ENCODE peak calls at places on chromosomes 1 and 21, in six cellular contexts. One of them, this sample, is unnamed.

GRCh38 chr1:116855220-116855619 is 54.5 kb upstream of the PTGFRN start:
- DNase-seq in IMR-90: no peak
- DNase-seq in neuronal stem cell: no peak
- DNase-seq in mesenchymal stem cell: peak; percentile 47
- DNase-seq in H1: no peak
- DNase-seq in trophoblast cell: no peak
- DNase-seq in this sample: no peak

GRCh38 chr1:231934797-231935196 is 308.2 kb downstream of the DISC1 start:
- DNase-seq in IMR-90: peak; percentile 64
- DNase-seq in neuronal stem cell: no peak
- DNase-seq in mesenchymal stem cell: no peak
- DNase-seq in H1: no peak
- DNase-seq in trophoblast cell: no peak
- DNase-seq in this sample: no peak

GRCh38 chr1:151708891-151709290 is 7.7 kb downstream of the CELF3 start:
- DNase-seq in IMR-90: no peak
- DNase-seq in neuronal stem cell: no peak
- DNase-seq in mesenchymal stem cell: no peak
- DNase-seq in H1: no peak
- DNase-seq in trophoblast cell: no peak
- DNase-seq in this sample: no peak

GRCh38 chr1:203351037-203351625 is at the start of gene FMOD:
- DNase-seq in IMR-90: peak; percentile 46
- DNase-seq in neuronal stem cell: no peak
- DNase-seq in mesenchymal stem cell: peak; percentile 24
- DNase-seq in H1: no peak
- DNase-seq in trophoblast cell: peak; percentile 23
- DNase-seq in this sample: peak; percentile 62

GRCh38 chr1:220690140-220691038 is at the start of gene C1orf115:
- DNase-seq in IMR-90: peak; percentile 13
- DNase-seq in neuronal stem cell: peak; percentile 87
- DNase-seq in mesenchymal stem cell: peak; percentile 68
- DNase-seq in H1: peak; percentile 96
- DNase-seq in trophoblast cell: peak; percentile 94
- DNase-seq in this sample: peak; percentile 87

GRCh38 chr21:33383056-33383888 is 19.9 kb upstream of the IFNGR2 start:
- DNase-seq in IMR-90: peak; percentile 94
- DNase-seq in neuronal stem cell: no peak
- DNase-seq in mesenchymal stem cell: peak; percentile 98
- DNase-seq in H1: no peak
- DNase-seq in trophoblast cell: peak; percentile 99
- DNase-seq in this sample: peak; percentile 45

GRCh38 chr1:40870135-40870728 is 8.1 kb upstream of the CITED4 start:
- DNase-seq in IMR-90: peak; percentile 56
- DNase-seq in neuronal stem cell: no peak
- DNase-seq in mesenchymal stem cell: no peak
- DNase-seq in H1: no peak
- DNase-seq in trophoblast cell: no peak
- DNase-seq in this sample: no peak

GRCh38 chr1:223788746-223789415 is 56.9 kb downstream of the TP53BP2 start:
- DNase-seq in IMR-90: no peak
- DNase-seq in neuronal stem cell: no peak
- DNase-seq in mesenchymal stem cell: no peak
- DNase-seq in H1: no peak
- DNase-seq in trophoblast cell: no peak
- DNase-seq in this sample: no peak

GRCh38 chr1:218369688-218370511 is 24.8 kb downstream of the TGFB2 start:
- DNase-seq in IMR-90: peak; percentile 86
- DNase-seq in neuronal stem cell: no peak
- DNase-seq in mesenchymal stem cell: peak; percentile 94
- DNase-seq in H1: no peak
- DNase-seq in trophoblast cell: peak; percentile 90
- DNase-seq in this sample: no peak

GRCh38 chr1:185495017-185495416 is 178.0 kb upstream of the IVNS1ABP start:
- DNase-seq in IMR-90: no peak
- DNase-seq in neuronal stem cell: no peak
- DNase-seq in mesenchymal stem cell: no peak
- DNase-seq in H1: no peak
- DNase-seq in trophoblast cell: no peak
- DNase-seq in this sample: no peak
- H4K91ac ChIP-seq in IMR-90: no peak overlapping the region
- H4K91ac ChIP-seq in neuronal stem cell: no peak overlapping the region
- H4K91ac ChIP-seq in mesenchymal stem cell: no peak overlapping the region
- H4K91ac ChIP-seq in H1: no peak overlapping the region
- H4K91ac ChIP-seq in trophoblast cell: no peak overlapping the region
- H4K91ac ChIP-seq in this sample: no peak overlapping the region

DNA sequence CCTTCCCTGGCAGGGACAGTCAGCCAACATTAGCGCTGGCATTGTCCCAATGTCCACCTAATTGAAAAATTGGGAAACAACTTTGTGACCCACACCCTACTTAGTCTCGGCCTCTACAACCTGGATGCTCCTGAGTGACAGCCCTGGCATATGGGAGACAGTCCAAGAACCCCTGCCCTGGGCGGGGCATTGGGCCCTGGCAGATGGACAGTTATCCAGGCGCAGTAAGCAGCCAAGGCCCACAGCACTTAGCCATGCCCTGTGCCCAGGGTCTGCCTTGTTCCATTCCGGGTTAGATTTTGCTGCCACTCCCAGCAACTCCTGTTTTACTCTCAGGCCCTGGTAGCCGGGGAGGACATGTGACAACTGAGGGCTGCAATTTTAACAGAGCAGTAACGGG is 50.3 kb downstream of the NFASC start:
- DNase-seq in IMR-90: no peak
- DNase-seq in neuronal stem cell: no peak
- DNase-seq in mesenchymal stem cell: no peak
- DNase-seq in H1: no peak
- DNase-seq in trophoblast cell: no peak
- DNase-seq in this sample: no peak
- H2AK5ac ChIP-seq in IMR-90: no peak overlapping the region
- H2AK5ac ChIP-seq in neuronal stem cell: no peak overlapping the region
- H2AK5ac ChIP-seq in mesenchymal stem cell: no peak overlapping the region
- H2AK5ac ChIP-seq in H1: no peak overlapping the region
- H2AK5ac ChIP-seq in trophoblast cell: no peak overlapping the region
- H2AK5ac ChIP-seq in this sample: no peak overlapping the region

GRCh38 chr1:19765623-19766022 is 34.1 kb downstream of the TMCO4 start:
- DNase-seq in IMR-90: peak; percentile 92
- DNase-seq in neuronal stem cell: no peak
- DNase-seq in mesenchymal stem cell: peak; percentile 88
- DNase-seq in H1: no peak
- DNase-seq in trophoblast cell: peak; percentile 96
- DNase-seq in this sample: no peak

GRCh38 chr1:19769211-19769932 is 30.3 kb downstream of the TMCO4 start:
- DNase-seq in IMR-90: no peak
- DNase-seq in neuronal stem cell: no peak
- DNase-seq in mesenchymal stem cell: peak; percentile 8
- DNase-seq in H1: peak; percentile 58
- DNase-seq in trophoblast cell: peak; percentile 11
- DNase-seq in this sample: peak; percentile 51

GRCh38 chr1:19770436-19771190 is 29.1 kb downstream of the TMCO4 start:
- DNase-seq in IMR-90: no peak
- DNase-seq in neuronal stem cell: no peak
- DNase-seq in mesenchymal stem cell: no peak
- DNase-seq in H1: no peak
- DNase-seq in trophoblast cell: no peak
- DNase-seq in this sample: no peak

GRCh38 chr1:19771350-19771749 is 28.4 kb downstream of the TMCO4 start:
- DNase-seq in IMR-90: no peak
- DNase-seq in neuronal stem cell: no peak
- DNase-seq in mesenchymal stem cell: no peak
- DNase-seq in H1: no peak
- DNase-seq in trophoblast cell: no peak
- DNase-seq in this sample: no peak

DNA sequence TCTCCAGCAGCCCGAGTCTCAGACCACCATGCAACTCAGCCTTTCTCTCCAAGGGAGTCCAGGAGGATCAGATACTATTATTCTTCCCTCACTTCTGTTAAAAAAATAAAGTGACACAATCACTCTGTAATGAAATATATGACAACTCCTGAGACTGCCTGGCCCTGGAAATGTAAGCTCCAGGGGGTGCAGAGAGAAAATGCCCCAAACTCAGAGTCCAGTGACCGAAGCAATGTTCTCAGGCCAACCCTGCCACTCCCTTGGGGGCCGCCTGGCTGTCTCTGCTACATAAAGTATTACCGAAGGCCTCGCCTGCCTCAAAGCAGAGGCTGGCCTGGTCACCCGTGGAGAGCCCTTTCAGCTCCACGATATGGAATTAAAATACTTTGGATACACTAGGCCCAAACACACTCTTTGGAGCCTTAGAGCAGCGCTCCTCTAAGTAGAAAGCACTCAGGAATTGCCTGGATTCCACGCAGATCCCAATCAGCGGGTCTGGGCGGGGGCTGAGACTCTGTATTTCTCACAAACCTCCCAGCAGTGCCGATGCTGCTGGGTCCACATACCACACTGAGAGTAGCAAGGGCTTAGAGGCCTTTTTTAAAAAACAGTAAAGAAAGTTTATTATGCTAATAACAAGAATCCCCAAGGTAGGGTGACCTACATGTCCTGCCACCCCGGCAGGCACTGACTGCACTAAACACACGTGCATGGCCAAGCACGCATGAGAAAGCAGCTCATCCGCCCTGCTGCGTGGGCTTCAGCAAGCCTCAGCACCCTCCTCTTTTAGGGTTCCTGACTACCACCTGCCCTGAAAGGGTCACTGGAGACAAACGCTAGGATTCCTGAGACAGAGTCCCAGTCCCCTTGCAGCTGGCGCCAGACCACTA is 31.1 kb downstream of the TMCO4 start:
- DNase-seq in IMR-90: no peak
- DNase-seq in neuronal stem cell: no peak
- DNase-seq in mesenchymal stem cell: no peak
- DNase-seq in H1: no peak
- DNase-seq in trophoblast cell: peak; percentile 79
- DNase-seq in this sample: no peak
- H4K91ac ChIP-seq in IMR-90: no peak overlapping the region
- H4K91ac ChIP-seq in neuronal stem cell: no peak overlapping the region
- H4K91ac ChIP-seq in mesenchymal stem cell: no peak overlapping the region
- H4K91ac ChIP-seq in H1: no peak overlapping the region
- H4K91ac ChIP-seq in trophoblast cell: no peak overlapping the region
- H4K91ac ChIP-seq in this sample: no peak overlapping the region

DNA sequence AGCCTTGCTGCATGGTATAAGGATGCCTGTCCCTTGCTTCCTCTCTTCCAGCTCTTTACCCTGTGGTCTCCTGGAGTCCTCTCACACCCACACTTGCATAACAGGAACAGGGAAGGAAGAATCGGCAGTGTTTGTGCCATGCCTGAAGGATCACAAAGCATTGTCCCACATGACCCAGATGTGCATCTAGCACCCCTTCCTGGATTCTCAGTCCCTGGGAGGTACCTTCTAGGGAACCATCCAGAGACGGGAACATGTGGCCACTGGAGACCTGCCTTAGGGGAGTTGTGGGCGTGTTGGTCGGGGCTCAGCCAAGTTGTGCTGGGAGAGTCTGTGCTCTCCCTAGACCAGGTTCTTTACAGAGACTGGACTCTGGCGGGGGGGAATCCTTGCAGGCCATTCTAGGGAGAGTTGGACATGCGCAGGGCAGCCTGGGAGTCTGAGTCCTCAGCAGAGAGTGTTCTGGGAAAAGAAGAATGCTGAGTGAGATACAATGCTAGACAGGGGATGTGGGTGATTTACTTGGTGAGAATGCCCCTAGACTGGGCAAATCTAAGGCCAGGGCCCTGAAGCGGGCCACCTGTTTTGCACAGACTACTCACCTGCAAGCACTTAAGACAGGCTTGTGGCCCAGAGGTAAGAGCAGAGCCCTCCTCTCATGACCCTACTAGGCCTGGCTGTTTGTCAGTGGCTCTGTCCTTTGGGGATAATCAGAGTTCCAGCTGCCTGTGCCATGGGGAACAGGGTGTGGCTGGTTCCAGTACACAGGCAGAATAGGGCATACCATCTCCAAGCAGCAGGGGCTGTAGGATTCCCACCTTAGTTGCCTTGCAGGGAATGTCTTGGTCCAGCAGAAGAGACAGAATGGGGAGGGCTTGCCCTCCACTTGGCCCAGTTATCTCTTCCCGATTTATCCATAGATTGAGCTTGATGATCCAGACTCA is 89.8 kb downstream of the MAN1C1 start:
- DNase-seq in IMR-90: no peak
- DNase-seq in neuronal stem cell: no peak
- DNase-seq in mesenchymal stem cell: no peak
- DNase-seq in H1: no peak
- DNase-seq in trophoblast cell: no peak
- DNase-seq in this sample: no peak
- H2AK5ac ChIP-seq in IMR-90: peak overlapping the region; percentile 84
- H2AK5ac ChIP-seq in neuronal stem cell: no peak overlapping the region
- H2AK5ac ChIP-seq in mesenchymal stem cell: no peak overlapping the region
- H2AK5ac ChIP-seq in H1: peak overlapping the region; percentile 32
- H2AK5ac ChIP-seq in trophoblast cell: no peak overlapping the region
- H2AK5ac ChIP-seq in this sample: no peak overlapping the region

GRCh38 chr21:44734026-44734745 is 22.8 kb upstream of the TSPEAR start:
- DNase-seq in IMR-90: no peak
- DNase-seq in neuronal stem cell: no peak
- DNase-seq in mesenchymal stem cell: no peak
- DNase-seq in H1: peak; percentile 33
- DNase-seq in trophoblast cell: no peak
- DNase-seq in this sample: peak; percentile 20

GRCh38 chr21:44732956-44733355 is 21.6 kb upstream of the TSPEAR start:
- DNase-seq in IMR-90: no peak
- DNase-seq in neuronal stem cell: no peak
- DNase-seq in mesenchymal stem cell: no peak
- DNase-seq in H1: peak; percentile 39
- DNase-seq in trophoblast cell: no peak
- DNase-seq in this sample: no peak

GRCh38 chr21:44736291-44737004 is 25.1 kb upstream of the TSPEAR start:
- DNase-seq in IMR-90: no peak
- DNase-seq in neuronal stem cell: no peak
- DNase-seq in mesenchymal stem cell: no peak
- DNase-seq in H1: peak; percentile 22
- DNase-seq in trophoblast cell: no peak
- DNase-seq in this sample: peak; percentile 8

GRCh38 chr21:44735821-44736220 is 24.4 kb upstream of the TSPEAR start:
- DNase-seq in IMR-90: no peak
- DNase-seq in neuronal stem cell: no peak
- DNase-seq in mesenchymal stem cell: no peak
- DNase-seq in H1: peak; percentile 32
- DNase-seq in trophoblast cell: no peak
- DNase-seq in this sample: peak; percentile 27

GRCh38 chr21:44734841-44735240 is 23.5 kb upstream of the TSPEAR start:
- DNase-seq in IMR-90: no peak
- DNase-seq in neuronal stem cell: no peak
- DNase-seq in mesenchymal stem cell: no peak
- DNase-seq in H1: peak; percentile 39
- DNase-seq in trophoblast cell: no peak
- DNase-seq in this sample: peak; percentile 20
- H4K91ac ChIP-seq in IMR-90: no peak overlapping the region
- H4K91ac ChIP-seq in neuronal stem cell: no peak overlapping the region
- H4K91ac ChIP-seq in mesenchymal stem cell: no peak overlapping the region
- H4K91ac ChIP-seq in H1: no peak overlapping the region
- H4K91ac ChIP-seq in trophoblast cell: no peak overlapping the region
- H4K91ac ChIP-seq in this sample: no peak overlapping the region

This sample was measured in H9.